ENCODE peak calls at places on chromosomes 4 and X, in four cellular contexts. D is aorta, V is heart left ventricle, Q is Panc1. F is an unnamed sample.

GRCh38 chr4:184329235-184330007 is 111.7 kb upstream of the ENPP6 start:
- ATAC-seq in D (no peak), V (no peak), Q (no peak), F (no peak)

GRCh38 chrX:20372533-20372932 is 105.8 kb upstream of the RPS6KA3 start:
- ATAC-seq in D (no peak), V (no peak), Q (no peak), F (no peak)

GRCh38 chr4:8364141-8364540 is 76.4 kb downstream of the ACOX3 start:
- ATAC-seq in D (no peak), V (peak; percentile 35), Q (no peak), F (no peak)

GRCh38 chrX:17374619-17375360 is at the start of gene NHS:
- ATAC-seq in D (peak; percentile 86), V (peak; percentile 89), Q (peak; percentile 69), F (peak; percentile 79)

GRCh38 chrX:53718073-53718472 is 31.6 kb upstream of the HUWE1 start:
- ATAC-seq in D (no peak), V (no peak), Q (no peak), F (no peak)

GRCh38 chr4:174193438-174194015 is 89.9 kb downstream of the FBXO8 start:
- ATAC-seq in D (no peak), V (no peak), Q (no peak), F (no peak)

GRCh38 chrX:67544281-67544680 is 460 bp downstream of the AR start:
- ATAC-seq in D (peak; percentile 40), V (peak; percentile 20), Q (no peak), F (peak; percentile 26)

GRCh38 chrX:140163376-140164159 is 198.2 kb upstream of the CXorf66 start:
- ATAC-seq in D (no peak), V (no peak), Q (no peak), F (no peak)

GRCh38 chr4:98939446-98939845 is 10.5 kb upstream of the EIF4E start:
- ATAC-seq in D (no peak), V (no peak), Q (no peak), F (no peak)
- H3K27ac ChIP-seq in D (no peak overlapping the region), V (no peak overlapping the region), Q (no peak overlapping the region), F (no peak overlapping the region)

DNA sequence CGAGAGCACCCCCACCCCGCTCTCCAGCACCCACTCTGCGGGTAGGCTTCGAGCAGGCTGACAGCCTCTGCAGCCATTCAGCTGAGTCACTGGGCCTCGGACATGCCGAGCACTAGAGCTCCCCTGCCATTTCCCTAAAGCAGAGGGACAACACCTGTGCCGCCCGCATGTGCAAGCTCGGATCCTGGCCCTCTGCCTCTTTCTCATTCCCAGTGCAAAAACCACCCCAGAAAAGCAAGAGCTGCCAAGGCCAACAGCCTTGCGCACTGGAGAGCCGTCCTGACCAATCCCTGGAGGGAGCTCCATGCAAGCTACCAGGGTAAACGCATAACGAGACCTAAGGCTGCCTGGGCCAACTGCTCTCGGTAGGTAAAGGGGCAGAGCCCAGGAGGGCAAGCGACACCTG is 5.3 kb downstream of the HCFC1 start:
- ATAC-seq in D (no peak), V (no peak), Q (no peak), F (peak; percentile 2)
- H3K27ac ChIP-seq in D (no peak overlapping the region), V (peak overlapping the region; percentile 100), Q (peak overlapping the region; percentile 48), F (no peak overlapping the region)

GRCh38 chrX:44096666-44097065 is 123.5 kb upstream of the NDP start:
- ATAC-seq in D (no peak), V (no peak), Q (no peak), F (no peak)

GRCh38 chrX:44093431-44093830 is 120.2 kb upstream of the NDP start:
- ATAC-seq in D (no peak), V (no peak), Q (no peak), F (no peak)

GRCh38 chrX:44092778-44093177 is 119.6 kb upstream of the NDP start:
- ATAC-seq in D (no peak), V (no peak), Q (no peak), F (no peak)

GRCh38 chrX:44094821-44095530 is 121.8 kb upstream of the NDP start:
- ATAC-seq in D (no peak), V (no peak), Q (no peak), F (no peak)
- H3K27ac ChIP-seq in D (no peak overlapping the region), V (no peak overlapping the region), Q (no peak overlapping the region), F (no peak overlapping the region)

DNA sequence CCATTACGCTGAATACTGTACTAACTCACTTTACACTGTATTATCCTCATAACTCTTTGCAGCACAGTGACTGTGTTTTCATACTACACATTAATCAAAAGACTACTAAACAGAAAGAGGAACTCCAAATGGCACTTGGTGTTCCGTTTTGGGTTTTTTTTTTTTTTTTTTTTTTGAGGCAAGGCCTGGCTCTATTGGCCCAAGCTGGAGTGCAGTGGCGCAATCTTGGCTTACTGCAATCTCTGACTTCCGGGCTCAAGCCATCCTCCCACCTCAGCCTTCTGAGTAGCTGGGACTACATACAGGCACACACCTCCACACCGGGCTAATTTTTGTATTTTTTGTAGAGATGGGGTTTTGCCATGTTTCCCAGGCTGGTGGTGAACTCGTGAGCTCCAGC is 10.7 kb downstream of the KLHL8 start:
- ATAC-seq in D (no peak), V (peak; percentile 80), Q (no peak), F (peak; percentile 53)
- H3K27ac ChIP-seq in D (no peak overlapping the region), V (no peak overlapping the region), Q (no peak overlapping the region), F (no peak overlapping the region)

GRCh38 chr4:32525420-32525819 is 1805.3 kb downstream of the PCDH7 start:
- ATAC-seq in D (no peak), V (no peak), Q (no peak), F (no peak)
- H3K27ac ChIP-seq in D (no peak overlapping the region), V (no peak overlapping the region), Q (no peak overlapping the region), F (no peak overlapping the region)

DNA sequence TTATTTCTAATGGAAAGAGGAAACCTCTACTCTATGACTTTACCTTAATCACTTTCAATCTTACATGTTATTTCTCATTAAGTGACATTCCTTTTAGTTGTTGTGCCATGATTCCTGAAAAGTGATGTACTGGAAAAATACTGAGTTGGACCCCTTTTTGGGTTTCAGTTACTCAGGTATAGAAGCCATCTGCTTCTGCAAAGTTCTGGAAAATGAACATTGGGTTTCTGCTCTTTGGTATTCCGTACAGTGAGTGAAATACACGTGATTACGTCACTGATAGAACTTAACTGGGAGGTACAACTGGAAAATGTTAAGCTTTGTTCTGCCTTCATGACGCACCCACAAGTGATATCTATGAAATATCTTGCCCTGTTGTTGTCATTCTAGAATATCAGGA is 114.7 kb downstream of the MID1 start:
- ATAC-seq in D (no peak), V (no peak), Q (no peak), F (no peak)
- H3K27ac ChIP-seq in D (no peak overlapping the region), V (no peak overlapping the region), Q (no peak overlapping the region), F (no peak overlapping the region)

DNA sequence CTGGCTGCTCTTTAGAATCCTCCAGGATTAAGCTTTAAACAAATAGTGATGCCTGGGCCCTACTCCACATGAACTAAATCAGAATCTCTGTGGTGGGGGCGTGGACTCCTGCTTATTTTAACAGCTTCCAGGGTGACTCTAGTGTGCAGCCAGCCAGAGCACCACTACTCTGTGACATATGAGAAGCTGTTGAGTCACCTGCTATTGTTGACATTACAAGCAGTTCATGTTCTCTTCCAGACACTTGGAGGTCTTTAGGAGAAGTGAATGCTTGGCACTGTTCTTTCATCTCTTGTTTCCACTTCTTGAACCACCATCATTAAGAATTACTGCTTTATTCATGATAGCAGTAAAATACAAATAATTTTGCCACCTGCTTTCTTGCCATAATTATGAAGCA is 426 bp upstream of the C4orf51 start:
- ATAC-seq in D (peak; percentile 44), V (peak; percentile 98), Q (peak; percentile 82), F (peak; percentile 84)
- H3K27ac ChIP-seq in D (no peak overlapping the region), V (peak overlapping the region; percentile 21), Q (no peak overlapping the region), F (peak overlapping the region; percentile 65)

GRCh38 chr4:2806392-2807355 is 13.8 kb downstream of the SH3BP2 start:
- ATAC-seq in D (peak; percentile 61), V (peak; percentile 52), Q (no peak), F (peak; percentile 66)
- H3K27ac ChIP-seq in D (no peak overlapping the region), V (peak overlapping the region; percentile 83), Q (no peak overlapping the region), F (peak overlapping the region; percentile 74)

F was measured in gastroesophageal sphincter.